ENCODE peak calls at places on chromosomes 4 and X, in six cellular contexts. P, D, G, Z, X and M are unnamed samples.

GRCh38 chrX:44748014-44748413 is 95.8 kb upstream of the DUSP21 start:
- DNase-seq in P (peak; percentile 14), D (no peak), G (no peak), Z (no peak), X (peak; percentile 1), M (peak; percentile 7)

GRCh38 chr4:21948347-21949072 is at the start of gene KCNIP4:
- DNase-seq in P (peak; percentile 25), D (no peak), G (peak; percentile 62), Z (peak; percentile 72), X (peak; percentile 4), M (peak; percentile 27)

GRCh38 chr4:7764466-7764865 is 175.2 kb downstream of the AFAP1 start:
- DNase-seq in P (no peak), D (no peak), G (no peak), Z (no peak), X (no peak), M (no peak)

GRCh38 chr4:163606885-163607284 is 112.4 kb downstream of the TMA16 start:
- DNase-seq in P (no peak), D (no peak), G (no peak), Z (no peak), X (no peak), M (no peak)

GRCh38 chr4:167221074-167221473 is 13.2 kb downstream of the SPOCK3 start:
- DNase-seq in P (no peak), D (no peak), G (no peak), Z (no peak), X (no peak), M (no peak)

GRCh38 chr4:71293705-71294104 is 45.1 kb upstream of the SLC4A4 start:
- DNase-seq in P (no peak), D (no peak), G (no peak), Z (no peak), X (peak; percentile 80), M (peak; percentile 62)

GRCh38 chr4:22667332-22667731 is 25.4 kb upstream of the GBA3 start:
- DNase-seq in P (no peak), D (no peak), G (no peak), Z (no peak), X (peak; percentile 3), M (no peak)

GRCh38 chr4:72791054-72791453 is 222.0 kb upstream of the ADAMTS3 start:
- DNase-seq in P (no peak), D (no peak), G (no peak), Z (no peak), X (no peak), M (no peak)

GRCh38 chr4:74386159-74386558 is 21.2 kb downstream of the EREG start:
- DNase-seq in P (no peak), D (no peak), G (no peak), Z (no peak), X (no peak), M (no peak)

GRCh38 chr4:168483786-168484185 is 3.5 kb upstream of the DDX60L start:
- DNase-seq in P (no peak), D (no peak), G (no peak), Z (no peak), X (peak; percentile 85), M (peak; percentile 38)

GRCh38 chr4:49063670-49064069 is 77.6 kb downstream of the CWH43 start:
- DNase-seq in P (no peak), D (no peak), G (no peak), Z (no peak), X (peak; percentile 39), M (no peak)

GRCh38 chr4:159395693-159396092 is 292.8 kb downstream of the RAPGEF2 start:
- DNase-seq in P (no peak), D (no peak), G (no peak), Z (no peak), X (peak; percentile 56), M (no peak)

GRCh38 chr4:159400782-159401712 is 298.2 kb downstream of the RAPGEF2 start:
- DNase-seq in P (no peak), D (no peak), G (no peak), Z (no peak), X (peak; percentile 59), M (peak; percentile 26)

GRCh38 chr4:159401791-159402380 is 299.0 kb downstream of the RAPGEF2 start:
- DNase-seq in P (peak; percentile 64), D (no peak), G (no peak), Z (no peak), X (peak; percentile 96), M (peak; percentile 89)

GRCh38 chr4:159396151-159396550 is 293.3 kb downstream of the RAPGEF2 start:
- DNase-seq in P (no peak), D (no peak), G (no peak), Z (no peak), X (no peak), M (no peak)

DNA sequence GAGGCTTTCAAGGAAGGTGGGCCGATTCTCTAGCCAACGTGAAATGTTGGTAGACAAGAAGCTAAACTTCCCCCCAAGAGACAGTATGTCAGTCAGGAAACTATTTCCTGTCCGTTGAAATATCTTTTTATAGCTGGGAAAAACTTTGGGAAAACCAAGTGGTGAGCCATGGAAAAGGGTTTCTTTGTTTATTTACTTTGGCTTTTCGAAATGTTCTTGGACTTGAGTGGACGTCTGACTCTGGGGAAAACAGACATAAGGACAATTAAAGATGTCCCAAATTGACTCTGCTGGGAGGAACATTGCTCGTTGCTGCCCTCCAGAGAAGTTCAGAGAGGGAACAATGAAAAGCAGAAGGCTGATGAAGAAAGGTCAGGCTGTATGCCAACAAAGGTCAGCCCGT is 295.4 kb downstream of the RAPGEF2 start:
- DNase-seq in P (no peak), D (no peak), G (no peak), Z (no peak), X (peak; percentile 53), M (peak; percentile 37)
- TF ChIP-seq CTCF in P (no peak), D (no peak), G (no peak), Z (no peak), X (peak; percentile 10), M (no peak)

DNA sequence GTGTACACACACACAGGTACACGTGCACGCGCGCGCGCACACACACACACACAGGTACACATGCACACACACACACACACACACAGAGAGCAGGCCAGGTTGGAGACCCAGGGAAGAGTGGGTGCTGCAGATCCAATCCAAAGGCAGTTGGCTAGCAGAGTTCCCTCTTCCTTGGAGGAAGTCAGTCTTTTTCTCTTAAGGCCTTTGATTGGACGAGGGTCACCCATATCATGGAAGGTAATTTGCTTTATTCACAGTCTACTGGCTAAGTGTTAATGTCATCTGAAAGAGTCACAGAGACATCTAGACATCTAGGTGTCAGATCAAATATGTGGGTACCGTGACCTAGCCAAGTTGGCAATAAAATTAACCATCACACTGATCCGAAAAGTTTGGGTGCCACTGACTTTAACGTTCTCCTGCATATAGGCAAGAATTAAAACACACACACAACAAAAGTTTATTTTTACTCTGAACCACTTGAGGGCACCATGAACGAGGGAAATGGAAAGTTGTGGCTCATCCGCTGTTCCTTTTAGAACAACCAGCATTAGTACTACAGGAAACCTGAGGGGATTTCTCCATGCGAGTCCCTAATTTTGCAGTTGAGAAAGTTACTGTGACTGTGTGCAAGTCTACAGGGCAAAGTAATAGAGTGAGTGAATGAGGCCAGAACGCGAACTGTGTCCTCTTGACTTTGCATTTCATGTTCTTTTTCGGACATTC is 66.0 kb upstream of the STOX2 start:
- DNase-seq in P (no peak), D (no peak), G (peak; percentile 10), Z (no peak), X (peak; percentile 32), M (peak; percentile 19)
- TF ChIP-seq CTCF in P (no peak), D (peak; percentile 16), G (no peak), Z (no peak), X (no peak), M (no peak)

GRCh38 chrX:110442631-110443030 is 84.0 kb downstream of the RTL9 start:
- DNase-seq in P (peak; percentile 41), D (no peak), G (peak; percentile 15), Z (no peak), X (peak; percentile 18), M (peak; percentile 28)
- TF ChIP-seq CTCF in P (no peak), D (no peak), G (peak; percentile 14), Z (no peak), X (peak; percentile 20), M (peak; percentile 32)

DNA sequence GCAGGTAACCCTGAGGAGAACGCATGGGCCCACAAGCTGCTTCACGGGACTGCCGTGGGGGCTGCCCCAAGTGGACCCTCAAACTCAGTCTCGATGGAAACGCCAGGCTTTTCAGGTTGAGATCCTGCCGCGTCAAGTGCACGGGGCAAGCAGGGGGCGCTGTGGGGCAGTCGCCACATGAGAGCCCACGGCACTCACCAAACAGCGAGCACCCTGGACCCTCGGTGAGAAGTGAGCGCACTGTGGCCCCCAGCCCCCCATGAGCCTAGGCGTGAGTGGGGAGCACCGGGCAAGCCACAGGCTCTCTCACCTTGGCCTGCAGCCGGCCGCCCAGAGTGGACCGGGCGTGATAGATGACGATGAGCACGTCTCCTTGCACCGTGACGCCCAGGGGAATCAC is 50.9 kb upstream of the CPLX1 start:
- DNase-seq in P (no peak), D (no peak), G (peak; percentile 36), Z (no peak), X (no peak), M (no peak)
- TF ChIP-seq CTCF in P (no peak), D (no peak), G (peak; percentile 54), Z (no peak), X (peak; percentile 23), M (peak; percentile 33)